ENCODE peak calls at places on chromosomes 12 and 14, in six cellular contexts. One of them, this sample, is unnamed.

GRCh38 chr14:105294142-105294597 is 6.6 kb downstream of the BRF1 start:
- DNase-seq in K562: no peak
- DNase-seq in IMR-90: peak; percentile 50
- DNase-seq in MM.1S: no peak
- DNase-seq in H9: no peak
- DNase-seq in SK-N-SH: peak; percentile 91
- DNase-seq in this sample: no peak

GRCh38 chr12:102514696-102515095 is 34.3 kb upstream of the IGF1 start:
- DNase-seq in K562: no peak
- DNase-seq in H9: no peak
- DNase-seq in MM.1S: no peak
- DNase-seq in SK-N-SH: no peak
- DNase-seq in IMR-90: no peak
- DNase-seq in this sample: no peak

GRCh38 chr12:96060041-96060440 is 24.7 kb upstream of the LTA4H start:
- DNase-seq in SK-N-SH: no peak
- DNase-seq in IMR-90: no peak
- DNase-seq in K562: no peak
- DNase-seq in H9: no peak
- DNase-seq in MM.1S: no peak
- DNase-seq in this sample: no peak

GRCh38 chr12:22904485-22904884 is 279.5 kb downstream of the ETNK1 start:
- DNase-seq in SK-N-SH: no peak
- DNase-seq in K562: no peak
- DNase-seq in H9: no peak
- DNase-seq in IMR-90: no peak
- DNase-seq in MM.1S: no peak
- DNase-seq in this sample: no peak

GRCh38 chr14:82447586-82447985 is 913.9 kb upstream of the SEL1L start:
- DNase-seq in SK-N-SH: no peak
- DNase-seq in K562: no peak
- DNase-seq in H9: no peak
- DNase-seq in MM.1S: no peak
- DNase-seq in IMR-90: no peak
- DNase-seq in this sample: no peak

GRCh38 chr12:48980953-48981756 is 3.0 kb downstream of the WNT1 start:
- DNase-seq in H9: no peak
- DNase-seq in MM.1S: no peak
- DNase-seq in SK-N-SH: peak; percentile 80
- DNase-seq in K562: peak; percentile 51
- DNase-seq in IMR-90: peak; percentile 29
- DNase-seq in this sample: no peak

GRCh38 chr14:24274101-24274543 is 2.7 kb upstream of the RABGGTA start:
- DNase-seq in SK-N-SH: no peak
- DNase-seq in K562: peak; percentile 48
- DNase-seq in H9: no peak
- DNase-seq in IMR-90: peak; percentile 31
- DNase-seq in MM.1S: peak; percentile 23
- DNase-seq in this sample: peak; percentile 99

GRCh38 chr14:85535316-85535715 is 5.4 kb downstream of the FLRT2 start:
- DNase-seq in K562: no peak
- DNase-seq in H9: no peak
- DNase-seq in SK-N-SH: no peak
- DNase-seq in IMR-90: no peak
- DNase-seq in MM.1S: no peak
- DNase-seq in this sample: no peak

GRCh38 chr12:26317942-26318565 is 122.7 kb downstream of the SSPN start:
- DNase-seq in SK-N-SH: no peak
- DNase-seq in H9: no peak
- DNase-seq in IMR-90: peak; percentile 84
- DNase-seq in MM.1S: no peak
- DNase-seq in K562: no peak
- DNase-seq in this sample: peak; percentile 98

GRCh38 chr14:50085570-50086315 is 30.6 kb downstream of the VCPKMT start:
- DNase-seq in K562: no peak
- DNase-seq in H9: no peak
- DNase-seq in MM.1S: no peak
- DNase-seq in SK-N-SH: no peak
- DNase-seq in IMR-90: peak; percentile 77
- DNase-seq in this sample: peak; percentile 78

GRCh38 chr12:68871396-68871795 is 61.6 kb downstream of the CPM start:
- DNase-seq in SK-N-SH: no peak
- DNase-seq in IMR-90: no peak
- DNase-seq in MM.1S: no peak
- DNase-seq in H9: no peak
- DNase-seq in K562: no peak
- DNase-seq in this sample: no peak

GRCh38 chr12:81758421-81759214 is 532 bp downstream of the PPFIA2 start:
- DNase-seq in K562: no peak
- DNase-seq in MM.1S: peak; percentile 67
- DNase-seq in SK-N-SH: peak; percentile 75
- DNase-seq in H9: peak; percentile 69
- DNase-seq in IMR-90: no peak
- DNase-seq in this sample: no peak

GRCh38 chr12:81757731-81758325 is 1.3 kb downstream of the PPFIA2 start:
- DNase-seq in IMR-90: no peak
- DNase-seq in MM.1S: no peak
- DNase-seq in K562: no peak
- DNase-seq in SK-N-SH: peak; percentile 3
- DNase-seq in H9: no peak
- DNase-seq in this sample: no peak

GRCh38 chr12:81759215-81759991 is at the start of gene PPFIA2:
- DNase-seq in MM.1S: peak; percentile 52
- DNase-seq in IMR-90: peak; percentile 4
- DNase-seq in K562: no peak
- DNase-seq in SK-N-SH: peak; percentile 60
- DNase-seq in H9: peak; percentile 81
- DNase-seq in this sample: no peak
- H3K9ac ChIP-seq in MM.1S: peak within 1 kb of the TSS; percentile 33
- H3K9ac ChIP-seq in IMR-90: no peak within 1 kb of the TSS
- H3K9ac ChIP-seq in K562: no peak within 1 kb of the TSS
- H3K9ac ChIP-seq in SK-N-SH: no peak within 1 kb of the TSS
- H3K9ac ChIP-seq in H9: peak within 1 kb of the TSS; percentile 26
- H3K9ac ChIP-seq in this sample: no peak within 1 kb of the TSS

GRCh38 chr14:37343307-37344094 is 145.8 kb downstream of the MIPOL1 start:
- DNase-seq in IMR-90: peak; percentile 48
- DNase-seq in H9: no peak
- DNase-seq in K562: no peak
- DNase-seq in SK-N-SH: no peak
- DNase-seq in MM.1S: no peak
- DNase-seq in this sample: no peak

DNA sequence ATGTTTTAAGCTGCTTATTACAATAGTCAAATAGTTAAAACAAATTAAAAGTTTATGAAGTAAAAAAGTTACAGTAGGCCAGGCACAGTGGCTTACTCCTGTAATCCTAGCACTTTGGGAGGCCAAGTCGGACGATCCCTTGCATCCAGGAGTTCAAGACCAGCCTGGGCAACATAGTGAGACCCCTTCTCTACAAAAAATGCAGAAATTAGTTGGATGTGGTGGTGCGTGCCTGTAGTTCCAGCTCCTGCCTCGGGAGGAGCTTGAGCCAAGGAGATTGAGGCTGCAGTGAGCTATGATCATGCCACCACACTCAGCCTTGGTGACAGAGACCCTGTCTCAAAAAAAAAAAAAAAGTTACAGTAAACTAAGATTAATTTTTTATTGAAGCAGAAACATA is 142.6 kb downstream of the MIPOL1 start:
- DNase-seq in IMR-90: no peak
- DNase-seq in H9: no peak
- DNase-seq in MM.1S: no peak
- DNase-seq in K562: no peak
- DNase-seq in SK-N-SH: no peak
- DNase-seq in this sample: no peak
- TF ChIP-seq CTCF in IMR-90: no peak
- TF ChIP-seq CTCF in H9: peak; percentile 48
- TF ChIP-seq CTCF in MM.1S: no peak
- TF ChIP-seq CTCF in K562: peak; percentile 22
- TF ChIP-seq CTCF in SK-N-SH: peak; percentile 12
- TF ChIP-seq CTCF in this sample: peak; percentile 25

GRCh38 chr12:18320976-18321375 is 59.7 kb downstream of the PIK3C2G start:
- DNase-seq in H9: no peak
- DNase-seq in SK-N-SH: no peak
- DNase-seq in IMR-90: no peak
- DNase-seq in K562: no peak
- DNase-seq in MM.1S: no peak
- DNase-seq in this sample: no peak

GRCh38 chr12:18320036-18320617 is 58.8 kb downstream of the PIK3C2G start:
- DNase-seq in IMR-90: peak; percentile 69
- DNase-seq in MM.1S: peak; percentile 56
- DNase-seq in H9: peak; percentile 58
- DNase-seq in K562: peak; percentile 2
- DNase-seq in SK-N-SH: peak; percentile 22
- DNase-seq in this sample: peak; percentile 78

GRCh38 chr12:18323159-18323558 is 61.8 kb downstream of the PIK3C2G start:
- DNase-seq in K562: no peak
- DNase-seq in SK-N-SH: no peak
- DNase-seq in H9: no peak
- DNase-seq in MM.1S: no peak
- DNase-seq in IMR-90: peak; percentile 52
- DNase-seq in this sample: peak; percentile 21
- H3K9ac ChIP-seq in K562: no peak overlapping the region
- H3K9ac ChIP-seq in SK-N-SH: no peak overlapping the region
- H3K9ac ChIP-seq in H9: no peak overlapping the region
- H3K9ac ChIP-seq in MM.1S: no peak overlapping the region
- H3K9ac ChIP-seq in IMR-90: no peak overlapping the region
- H3K9ac ChIP-seq in this sample: no peak overlapping the region

DNA sequence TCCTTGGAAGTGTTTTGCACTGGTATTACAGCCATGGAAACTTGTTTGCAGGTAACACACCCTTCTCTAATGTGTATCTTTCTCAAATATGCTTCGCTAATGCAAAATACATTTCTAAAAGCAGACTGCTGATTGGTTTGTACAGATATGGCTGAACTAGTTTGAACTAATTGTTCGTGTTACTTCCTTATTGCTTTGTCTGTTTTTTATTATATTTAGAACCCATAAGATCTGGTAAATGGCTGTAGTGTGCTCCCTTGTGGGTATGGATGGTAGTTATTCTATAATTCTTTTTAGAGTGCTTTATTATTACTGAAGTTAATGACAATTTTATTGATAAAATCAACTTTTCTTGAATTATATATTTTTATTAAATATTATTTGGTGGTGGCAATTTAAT is 53.0 kb downstream of the ATF7IP start:
- DNase-seq in MM.1S: no peak
- DNase-seq in H9: no peak
- DNase-seq in SK-N-SH: peak; percentile 27
- DNase-seq in K562: no peak
- DNase-seq in IMR-90: peak; percentile 38
- DNase-seq in this sample: peak; percentile 34
- TF ChIP-seq CTCF in MM.1S: no peak
- TF ChIP-seq CTCF in H9: peak; percentile 51
- TF ChIP-seq CTCF in SK-N-SH: peak; percentile 52
- TF ChIP-seq CTCF in K562: peak; percentile 14
- TF ChIP-seq CTCF in IMR-90: peak; percentile 58
- TF ChIP-seq CTCF in this sample: peak; percentile 40

DNA sequence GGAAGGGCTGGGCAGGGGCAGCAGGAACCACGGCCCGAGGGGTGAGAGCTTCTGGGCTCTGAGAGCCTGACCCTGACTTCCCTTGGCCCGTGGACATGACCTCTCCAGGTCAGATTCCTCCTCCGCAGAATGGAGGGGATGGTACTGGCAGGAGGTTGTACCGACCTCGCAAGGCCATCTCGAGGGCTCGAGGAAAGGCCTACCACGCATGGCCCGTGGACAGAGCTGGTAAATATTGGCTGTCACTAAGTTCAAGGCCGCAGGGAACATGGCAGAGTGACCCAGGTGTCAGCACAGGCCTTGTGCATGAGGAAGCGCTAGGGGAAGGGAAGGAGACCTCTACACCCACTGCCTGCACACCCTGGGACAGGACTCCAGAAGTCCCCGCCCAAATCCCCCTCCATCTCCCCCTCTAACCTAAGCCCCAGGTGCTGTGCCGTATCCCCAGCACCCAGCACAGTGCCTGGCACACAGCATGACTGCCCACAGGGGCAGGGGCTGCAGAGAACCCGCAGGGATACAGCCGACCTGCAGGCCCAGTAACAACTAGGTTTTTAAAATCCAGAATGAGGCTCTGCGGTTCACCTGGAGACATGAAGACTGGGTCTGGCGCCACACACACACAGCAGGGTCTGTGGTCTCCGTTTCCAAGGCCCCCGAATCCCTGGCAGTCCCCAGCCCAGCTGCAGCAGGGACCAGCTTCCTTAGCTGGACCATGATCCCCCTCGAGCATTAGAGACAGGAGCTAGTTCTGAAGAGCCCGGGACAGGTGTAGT is 54.8 kb upstream of the PPP2R5C start:
- DNase-seq in SK-N-SH: no peak
- DNase-seq in MM.1S: no peak
- DNase-seq in K562: no peak
- DNase-seq in H9: no peak
- DNase-seq in IMR-90: no peak
- DNase-seq in this sample: no peak
- H3K9ac ChIP-seq in SK-N-SH: no peak overlapping the region
- H3K9ac ChIP-seq in MM.1S: no peak overlapping the region
- H3K9ac ChIP-seq in K562: peak overlapping the region; percentile 86
- H3K9ac ChIP-seq in H9: no peak overlapping the region
- H3K9ac ChIP-seq in IMR-90: no peak overlapping the region
- H3K9ac ChIP-seq in this sample: no peak overlapping the region

GRCh38 chr12:107990325-107990724 is 138.8 kb upstream of the WSCD2 start:
- DNase-seq in MM.1S: peak; percentile 53
- DNase-seq in SK-N-SH: peak; percentile 37
- DNase-seq in K562: peak; percentile 19
- DNase-seq in H9: peak; percentile 80
- DNase-seq in IMR-90: no peak
- DNase-seq in this sample: peak; percentile 8

GRCh38 chr12:107998863-107999262 is 130.2 kb upstream of the WSCD2 start:
- DNase-seq in H9: no peak
- DNase-seq in MM.1S: no peak
- DNase-seq in K562: no peak
- DNase-seq in SK-N-SH: no peak
- DNase-seq in IMR-90: no peak
- DNase-seq in this sample: no peak

GRCh38 chr12:107992016-107992415 is 137.1 kb upstream of the WSCD2 start:
- DNase-seq in SK-N-SH: no peak
- DNase-seq in H9: no peak
- DNase-seq in MM.1S: no peak
- DNase-seq in K562: no peak
- DNase-seq in IMR-90: no peak
- DNase-seq in this sample: no peak

DNA sequence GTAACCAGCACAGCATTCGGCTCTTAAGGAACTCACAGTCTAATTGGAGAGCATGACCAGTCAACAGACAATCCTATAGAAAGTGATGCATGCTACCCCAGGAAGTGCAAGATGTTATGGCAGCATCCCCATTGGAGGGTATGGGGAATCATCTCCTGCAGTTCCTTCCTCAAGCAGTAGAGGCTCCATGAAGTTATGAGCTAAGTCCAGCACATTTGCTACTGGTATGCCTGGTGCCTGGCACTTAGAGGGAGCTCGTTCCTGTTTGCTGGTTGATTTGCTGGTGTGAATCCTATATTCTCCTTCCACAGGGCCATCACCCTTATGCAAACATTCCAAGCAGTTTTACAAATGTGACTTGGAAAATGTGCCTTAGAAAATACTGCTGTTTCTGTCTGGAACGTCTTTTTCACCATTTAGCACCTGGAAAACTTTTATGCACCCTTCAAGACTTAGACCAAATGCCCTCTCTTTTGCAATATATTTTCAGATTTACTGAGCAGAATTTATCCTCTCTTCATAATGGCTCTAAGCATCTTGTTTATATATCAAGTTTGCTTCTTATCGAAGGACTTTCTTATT is 136.1 kb upstream of the WSCD2 start:
- DNase-seq in K562: peak; percentile 38
- DNase-seq in IMR-90: peak; percentile 18
- DNase-seq in MM.1S: peak; percentile 64
- DNase-seq in H9: peak; percentile 79
- DNase-seq in SK-N-SH: peak; percentile 46
- DNase-seq in this sample: peak; percentile 54
- TF ChIP-seq CTCF in K562: peak; percentile 65
- TF ChIP-seq CTCF in IMR-90: peak; percentile 25
- TF ChIP-seq CTCF in MM.1S: peak; percentile 68
- TF ChIP-seq CTCF in H9: peak; percentile 71
- TF ChIP-seq CTCF in SK-N-SH: peak; percentile 24
- TF ChIP-seq CTCF in this sample: peak; percentile 71

This sample was measured in mammary epithelial cell.